ENCODE peak calls at places on chromosomes 2 and 18, in five cellular contexts. One of them, this sample, is unnamed.

GRCh38 chr18:44452346-44452745 is 228.3 kb upstream of the SETBP1 start:
- DNase-seq in activated T-helper 1 cell treated with Interleukin-2 at 50 U/mL for 16 hours: no peak
- DNase-seq in T-cell: no peak
- DNase-seq in central memory CD8-positive, alpha-beta T cell: no peak
- DNase-seq in epithelial cell of esophagus: no peak
- DNase-seq in this sample: no peak

GRCh38 chr2:171515672-171516298 is 6.5 kb upstream of the CYBRD1 start:
- DNase-seq in central memory CD8-positive, alpha-beta T cell: no peak
- DNase-seq in epithelial cell of esophagus: peak
- DNase-seq in T-cell: no peak
- DNase-seq in activated T-helper 1 cell treated with Interleukin-2 at 50 U/mL for 16 hours: no peak
- DNase-seq in this sample: no peak

GRCh38 chr2:10989151-10989550 is 77.4 kb downstream of the KCNF1 start:
- DNase-seq in epithelial cell of esophagus: no peak
- DNase-seq in activated T-helper 1 cell treated with Interleukin-2 at 50 U/mL for 16 hours: no peak
- DNase-seq in T-cell: no peak
- DNase-seq in central memory CD8-positive, alpha-beta T cell: no peak
- DNase-seq in this sample: no peak

GRCh38 chr2:64329848-64330247 is 124.1 kb upstream of the LGALSL start:
- DNase-seq in T-cell: no peak
- DNase-seq in activated T-helper 1 cell treated with Interleukin-2 at 50 U/mL for 16 hours: no peak
- DNase-seq in epithelial cell of esophagus: peak
- DNase-seq in central memory CD8-positive, alpha-beta T cell: no peak
- DNase-seq in this sample: no peak

GRCh38 chr18:45328762-45329161 is 286.5 kb upstream of the SLC14A2 start:
- DNase-seq in T-cell: no peak
- DNase-seq in activated T-helper 1 cell treated with Interleukin-2 at 50 U/mL for 16 hours: no peak
- DNase-seq in central memory CD8-positive, alpha-beta T cell: no peak
- DNase-seq in epithelial cell of esophagus: no peak
- DNase-seq in this sample: no peak

GRCh38 chr18:22831441-22831904 is 101.7 kb upstream of the RBBP8 start:
- DNase-seq in central memory CD8-positive, alpha-beta T cell: no peak
- DNase-seq in T-cell: no peak
- DNase-seq in epithelial cell of esophagus: peak
- DNase-seq in activated T-helper 1 cell treated with Interleukin-2 at 50 U/mL for 16 hours: no peak
- DNase-seq in this sample: no peak

GRCh38 chr2:33069894-33070651 is 123.3 kb downstream of the LTBP1 start:
- DNase-seq in epithelial cell of esophagus: peak
- DNase-seq in T-cell: no peak
- DNase-seq in activated T-helper 1 cell treated with Interleukin-2 at 50 U/mL for 16 hours: no peak
- DNase-seq in central memory CD8-positive, alpha-beta T cell: no peak
- DNase-seq in this sample: no peak

GRCh38 chr2:48112911-48113687 is 206.8 kb upstream of the FBXO11 start:
- DNase-seq in T-cell: no peak
- DNase-seq in central memory CD8-positive, alpha-beta T cell: no peak
- DNase-seq in epithelial cell of esophagus: peak
- DNase-seq in activated T-helper 1 cell treated with Interleukin-2 at 50 U/mL for 16 hours: no peak
- DNase-seq in this sample: no peak

GRCh38 chr2:26355038-26355995 is 8.7 kb upstream of the ADGRF3 start:
- DNase-seq in activated T-helper 1 cell treated with Interleukin-2 at 50 U/mL for 16 hours: no peak
- DNase-seq in central memory CD8-positive, alpha-beta T cell: no peak
- DNase-seq in T-cell: no peak
- DNase-seq in epithelial cell of esophagus: peak
- DNase-seq in this sample: no peak

GRCh38 chr2:10537522-10538195 is 89.5 kb upstream of the ODC1 start:
- DNase-seq in activated T-helper 1 cell treated with Interleukin-2 at 50 U/mL for 16 hours: no peak
- DNase-seq in central memory CD8-positive, alpha-beta T cell: no peak
- DNase-seq in epithelial cell of esophagus: no peak
- DNase-seq in T-cell: no peak
- DNase-seq in this sample: no peak

GRCh38 chr2:43576983-43577892 is 18.6 kb downstream of the THADA start:
- DNase-seq in activated T-helper 1 cell treated with Interleukin-2 at 50 U/mL for 16 hours: no peak
- DNase-seq in T-cell: no peak
- DNase-seq in epithelial cell of esophagus: peak
- DNase-seq in central memory CD8-positive, alpha-beta T cell: no peak
- DNase-seq in this sample: no peak

GRCh38 chr18:9520666-9521065 is 45.4 kb downstream of the RALBP1 start:
- DNase-seq in central memory CD8-positive, alpha-beta T cell: no peak
- DNase-seq in activated T-helper 1 cell treated with Interleukin-2 at 50 U/mL for 16 hours: no peak
- DNase-seq in T-cell: no peak
- DNase-seq in epithelial cell of esophagus: no peak
- DNase-seq in this sample: no peak

GRCh38 chr2:215567504-215567903 is 131.6 kb upstream of the FN1 start:
- DNase-seq in epithelial cell of esophagus: no peak
- DNase-seq in T-cell: no peak
- DNase-seq in central memory CD8-positive, alpha-beta T cell: no peak
- DNase-seq in activated T-helper 1 cell treated with Interleukin-2 at 50 U/mL for 16 hours: no peak
- DNase-seq in this sample: no peak

GRCh38 chr2:121185571-121186074 is 99.4 kb downstream of the TFCP2L1 start:
- DNase-seq in activated T-helper 1 cell treated with Interleukin-2 at 50 U/mL for 16 hours: no peak
- DNase-seq in epithelial cell of esophagus: peak
- DNase-seq in central memory CD8-positive, alpha-beta T cell: no peak
- DNase-seq in T-cell: no peak
- DNase-seq in this sample: no peak

GRCh38 chr2:119431155-119431975 is at the start of gene TMEM37:
- DNase-seq in T-cell: no peak
- DNase-seq in central memory CD8-positive, alpha-beta T cell: no peak
- DNase-seq in epithelial cell of esophagus: peak
- DNase-seq in activated T-helper 1 cell treated with Interleukin-2 at 50 U/mL for 16 hours: no peak
- DNase-seq in this sample: no peak

GRCh38 chr2:96924775-96925747 is 55.2 kb upstream of the SEMA4C start:
- DNase-seq in central memory CD8-positive, alpha-beta T cell: no peak
- DNase-seq in epithelial cell of esophagus: no peak
- DNase-seq in activated T-helper 1 cell treated with Interleukin-2 at 50 U/mL for 16 hours: peak
- DNase-seq in T-cell: peak
- DNase-seq in this sample: no peak

GRCh38 chr2:145595296-145595695 is 1075.4 kb upstream of the ZEB2 start:
- DNase-seq in T-cell: no peak
- DNase-seq in epithelial cell of esophagus: peak
- DNase-seq in activated T-helper 1 cell treated with Interleukin-2 at 50 U/mL for 16 hours: no peak
- DNase-seq in central memory CD8-positive, alpha-beta T cell: no peak
- DNase-seq in this sample: no peak

GRCh38 chr2:10079931-10080535 is at the start of gene CYS1:
- DNase-seq in activated T-helper 1 cell treated with Interleukin-2 at 50 U/mL for 16 hours: no peak
- DNase-seq in T-cell: no peak
- DNase-seq in epithelial cell of esophagus: no peak
- DNase-seq in central memory CD8-positive, alpha-beta T cell: no peak
- DNase-seq in this sample: no peak

GRCh38 chr2:42217914-42218313 is 48.8 kb downstream of the EML4 start:
- DNase-seq in central memory CD8-positive, alpha-beta T cell: no peak
- DNase-seq in activated T-helper 1 cell treated with Interleukin-2 at 50 U/mL for 16 hours: no peak
- DNase-seq in epithelial cell of esophagus: no peak
- DNase-seq in T-cell: no peak
- DNase-seq in this sample: no peak

GRCh38 chr2:41965886-41966285 is 81.9 kb upstream of the PKDCC start:
- DNase-seq in central memory CD8-positive, alpha-beta T cell: no peak
- DNase-seq in activated T-helper 1 cell treated with Interleukin-2 at 50 U/mL for 16 hours: no peak
- DNase-seq in epithelial cell of esophagus: no peak
- DNase-seq in T-cell: no peak
- DNase-seq in this sample: no peak

GRCh38 chr2:95076705-95077520 is 44.7 kb downstream of the MRPS5 start:
- DNase-seq in activated T-helper 1 cell treated with Interleukin-2 at 50 U/mL for 16 hours: peak
- DNase-seq in central memory CD8-positive, alpha-beta T cell: peak
- DNase-seq in epithelial cell of esophagus: peak
- DNase-seq in T-cell: peak
- DNase-seq in this sample: peak

GRCh38 chr2:18505703-18506341 is 54.6 kb downstream of the RDH14 start:
- DNase-seq in T-cell: no peak
- DNase-seq in epithelial cell of esophagus: no peak
- DNase-seq in central memory CD8-positive, alpha-beta T cell: no peak
- DNase-seq in activated T-helper 1 cell treated with Interleukin-2 at 50 U/mL for 16 hours: no peak
- DNase-seq in this sample: no peak

GRCh38 chr2:27798948-27799645 is 27.6 kb downstream of the MRPL33 start:
- DNase-seq in epithelial cell of esophagus: peak
- DNase-seq in T-cell: no peak
- DNase-seq in central memory CD8-positive, alpha-beta T cell: no peak
- DNase-seq in activated T-helper 1 cell treated with Interleukin-2 at 50 U/mL for 16 hours: no peak
- DNase-seq in this sample: no peak

GRCh38 chr2:147469471-147469870 is 375.4 kb upstream of the ACVR2A start:
- DNase-seq in central memory CD8-positive, alpha-beta T cell: no peak
- DNase-seq in T-cell: no peak
- DNase-seq in activated T-helper 1 cell treated with Interleukin-2 at 50 U/mL for 16 hours: no peak
- DNase-seq in epithelial cell of esophagus: no peak
- DNase-seq in this sample: no peak

GRCh38 chr2:222756951-222757645 is 85.6 kb downstream of the MOGAT1 start:
- DNase-seq in epithelial cell of esophagus: peak
- DNase-seq in T-cell: no peak
- DNase-seq in activated T-helper 1 cell treated with Interleukin-2 at 50 U/mL for 16 hours: no peak
- DNase-seq in central memory CD8-positive, alpha-beta T cell: no peak
- DNase-seq in this sample: no peak

GRCh38 chr2:21148718-21149117 is 24.9 kb downstream of the TDRD15 start:
- DNase-seq in T-cell: no peak
- DNase-seq in central memory CD8-positive, alpha-beta T cell: no peak
- DNase-seq in activated T-helper 1 cell treated with Interleukin-2 at 50 U/mL for 16 hours: no peak
- DNase-seq in epithelial cell of esophagus: no peak
- DNase-seq in this sample: no peak

GRCh38 chr2:119178811-119179601 is 20.5 kb upstream of the C1QL2 start:
- DNase-seq in T-cell: no peak
- DNase-seq in central memory CD8-positive, alpha-beta T cell: no peak
- DNase-seq in epithelial cell of esophagus: peak
- DNase-seq in activated T-helper 1 cell treated with Interleukin-2 at 50 U/mL for 16 hours: no peak
- DNase-seq in this sample: no peak

GRCh38 chr2:44553456-44553855 is 191.7 kb downstream of the CAMKMT start:
- DNase-seq in activated T-helper 1 cell treated with Interleukin-2 at 50 U/mL for 16 hours: no peak
- DNase-seq in T-cell: no peak
- DNase-seq in epithelial cell of esophagus: peak
- DNase-seq in central memory CD8-positive, alpha-beta T cell: no peak
- DNase-seq in this sample: no peak

GRCh38 chr2:68727698-68728375 is 6.8 kb upstream of the ARHGAP25 start:
- DNase-seq in activated T-helper 1 cell treated with Interleukin-2 at 50 U/mL for 16 hours: no peak
- DNase-seq in central memory CD8-positive, alpha-beta T cell: no peak
- DNase-seq in epithelial cell of esophagus: peak
- DNase-seq in T-cell: no peak
- DNase-seq in this sample: no peak

GRCh38 chr18:3604626-3605408 is 154.8 kb downstream of the TGIF1 start:
- DNase-seq in central memory CD8-positive, alpha-beta T cell: no peak
- DNase-seq in activated T-helper 1 cell treated with Interleukin-2 at 50 U/mL for 16 hours: no peak
- DNase-seq in T-cell: no peak
- DNase-seq in epithelial cell of esophagus: peak
- DNase-seq in this sample: no peak

GRCh38 chr2:217672472-217672871 is 330.3 kb downstream of the TNS1 start:
- DNase-seq in central memory CD8-positive, alpha-beta T cell: no peak
- DNase-seq in epithelial cell of esophagus: peak
- DNase-seq in T-cell: no peak
- DNase-seq in activated T-helper 1 cell treated with Interleukin-2 at 50 U/mL for 16 hours: no peak
- DNase-seq in this sample: no peak

GRCh38 chr18:48732767-48733424 is 194.1 kb downstream of the CTIF start:
- DNase-seq in activated T-helper 1 cell treated with Interleukin-2 at 50 U/mL for 16 hours: no peak
- DNase-seq in epithelial cell of esophagus: peak
- DNase-seq in central memory CD8-positive, alpha-beta T cell: no peak
- DNase-seq in T-cell: no peak
- DNase-seq in this sample: no peak

GRCh38 chr18:7221424-7222155 is 9.3 kb upstream of the LRRC30 start:
- DNase-seq in central memory CD8-positive, alpha-beta T cell: no peak
- DNase-seq in epithelial cell of esophagus: peak
- DNase-seq in T-cell: no peak
- DNase-seq in activated T-helper 1 cell treated with Interleukin-2 at 50 U/mL for 16 hours: no peak
- DNase-seq in this sample: no peak

GRCh38 chr2:80238692-80239469 is 65.7 kb downstream of the LRRTM1 start:
- DNase-seq in T-cell: no peak
- DNase-seq in activated T-helper 1 cell treated with Interleukin-2 at 50 U/mL for 16 hours: no peak
- DNase-seq in central memory CD8-positive, alpha-beta T cell: no peak
- DNase-seq in epithelial cell of esophagus: peak
- DNase-seq in this sample: peak

GRCh38 chr2:105039559-105039958 is 1.7 kb downstream of the MRPS9 start:
- DNase-seq in central memory CD8-positive, alpha-beta T cell: no peak
- DNase-seq in epithelial cell of esophagus: no peak
- DNase-seq in T-cell: no peak
- DNase-seq in activated T-helper 1 cell treated with Interleukin-2 at 50 U/mL for 16 hours: no peak
- DNase-seq in this sample: no peak

GRCh38 chr2:186757009-186757408 is 63.1 kb downstream of the FAM171B start:
- DNase-seq in central memory CD8-positive, alpha-beta T cell: no peak
- DNase-seq in T-cell: no peak
- DNase-seq in activated T-helper 1 cell treated with Interleukin-2 at 50 U/mL for 16 hours: no peak
- DNase-seq in epithelial cell of esophagus: no peak
- DNase-seq in this sample: no peak

GRCh38 chr18:72727776-72728175 is 140.0 kb downstream of the NETO1 start:
- DNase-seq in central memory CD8-positive, alpha-beta T cell: no peak
- DNase-seq in epithelial cell of esophagus: peak
- DNase-seq in activated T-helper 1 cell treated with Interleukin-2 at 50 U/mL for 16 hours: no peak
- DNase-seq in T-cell: no peak
- DNase-seq in this sample: no peak

GRCh38 chr2:68870215-68870614 is 982 bp downstream of the BMP10 start:
- DNase-seq in activated T-helper 1 cell treated with Interleukin-2 at 50 U/mL for 16 hours: no peak
- DNase-seq in epithelial cell of esophagus: peak
- DNase-seq in central memory CD8-positive, alpha-beta T cell: no peak
- DNase-seq in T-cell: no peak
- DNase-seq in this sample: no peak

GRCh38 chr2:54047076-54047475 is 68.3 kb upstream of the ACYP2 start:
- DNase-seq in activated T-helper 1 cell treated with Interleukin-2 at 50 U/mL for 16 hours: no peak
- DNase-seq in central memory CD8-positive, alpha-beta T cell: no peak
- DNase-seq in T-cell: no peak
- DNase-seq in epithelial cell of esophagus: peak
- DNase-seq in this sample: no peak

This sample was measured in dorsolateral prefrontal cortex.